ENCODE peak calls at places on chromosomes 16 and 17, in ten cellular contexts. One of them, this sample, is unnamed.

GRCh38 chr17:65191805-65192740 is 54.9 kb downstream of the RGS9 start:
- DNase-seq in endothelial cell: no peak
- DNase-seq in GM03348: peak
- DNase-seq in AG04450: no peak
- DNase-seq in HFFc6: peak
- DNase-seq in tibial artery: no peak
- DNase-seq in activated CD4-positive, alpha-beta T cell treated with anti-CD3 and anti-CD28 coated beads for 48 hours: peak
- DNase-seq in myocyte: no peak
- DNase-seq in HTR-8/SVneo: peak
- DNase-seq in activated effector memory CD4-positive, alpha-beta T cell treated with anti-CD3 and anti-CD28 coated beads, Interleukin-2, amount 50 U/mL, for 16 hours: peak
- DNase-seq in this sample: no peak

GRCh38 chr16:84518804-84519341 is 14.4 kb upstream of the MEAK7 start:
- DNase-seq in endothelial cell: no peak
- DNase-seq in GM03348: no peak
- DNase-seq in AG04450: no peak
- DNase-seq in HFFc6: no peak
- DNase-seq in tibial artery: no peak
- DNase-seq in activated CD4-positive, alpha-beta T cell treated with anti-CD3 and anti-CD28 coated beads for 48 hours: peak
- DNase-seq in myocyte: no peak
- DNase-seq in HTR-8/SVneo: no peak
- DNase-seq in activated effector memory CD4-positive, alpha-beta T cell treated with anti-CD3 and anti-CD28 coated beads, Interleukin-2, amount 50 U/mL, for 16 hours: peak
- DNase-seq in this sample: no peak

GRCh38 chr17:21213491-21214014 is 408 bp downstream of the TMEM11 start:
- DNase-seq in endothelial cell: peak
- DNase-seq in GM03348: peak
- DNase-seq in AG04450: no peak
- DNase-seq in HFFc6: no peak
- DNase-seq in tibial artery: no peak
- DNase-seq in activated CD4-positive, alpha-beta T cell treated with anti-CD3 and anti-CD28 coated beads for 48 hours: peak
- DNase-seq in myocyte: no peak
- DNase-seq in HTR-8/SVneo: no peak
- DNase-seq in activated effector memory CD4-positive, alpha-beta T cell treated with anti-CD3 and anti-CD28 coated beads, Interleukin-2, amount 50 U/mL, for 16 hours: no peak
- DNase-seq in this sample: no peak

GRCh38 chr16:13036600-13036999 is 135.2 kb downstream of the SHISA9 start:
- DNase-seq in endothelial cell: peak
- DNase-seq in GM03348: peak
- DNase-seq in AG04450: no peak
- DNase-seq in HFFc6: no peak
- DNase-seq in tibial artery: no peak
- DNase-seq in activated CD4-positive, alpha-beta T cell treated with anti-CD3 and anti-CD28 coated beads for 48 hours: peak
- DNase-seq in myocyte: peak
- DNase-seq in HTR-8/SVneo: no peak
- DNase-seq in activated effector memory CD4-positive, alpha-beta T cell treated with anti-CD3 and anti-CD28 coated beads, Interleukin-2, amount 50 U/mL, for 16 hours: no peak
- DNase-seq in this sample: peak

GRCh38 chr16:1181715-1182671 is 29.1 kb downstream of the CACNA1H start:
- DNase-seq in endothelial cell: no peak
- DNase-seq in GM03348: peak
- DNase-seq in AG04450: peak
- DNase-seq in HFFc6: peak
- DNase-seq in tibial artery: peak
- DNase-seq in activated CD4-positive, alpha-beta T cell treated with anti-CD3 and anti-CD28 coated beads for 48 hours: no peak
- DNase-seq in myocyte: peak
- DNase-seq in HTR-8/SVneo: peak
- DNase-seq in activated effector memory CD4-positive, alpha-beta T cell treated with anti-CD3 and anti-CD28 coated beads, Interleukin-2, amount 50 U/mL, for 16 hours: no peak
- DNase-seq in this sample: peak

GRCh38 chr16:74448990-74449389 is 27.7 kb upstream of the CLEC18B start:
- DNase-seq in endothelial cell: no peak
- DNase-seq in GM03348: peak
- DNase-seq in AG04450: peak
- DNase-seq in HFFc6: peak
- DNase-seq in tibial artery: peak
- DNase-seq in activated CD4-positive, alpha-beta T cell treated with anti-CD3 and anti-CD28 coated beads for 48 hours: no peak
- DNase-seq in myocyte: peak
- DNase-seq in HTR-8/SVneo: peak
- DNase-seq in activated effector memory CD4-positive, alpha-beta T cell treated with anti-CD3 and anti-CD28 coated beads, Interleukin-2, amount 50 U/mL, for 16 hours: no peak
- DNase-seq in this sample: peak

GRCh38 chr17:66177048-66177447 is 14.9 kb downstream of the CEP112 start:
- DNase-seq in endothelial cell: no peak
- DNase-seq in GM03348: no peak
- DNase-seq in AG04450: no peak
- DNase-seq in HFFc6: no peak
- DNase-seq in tibial artery: no peak
- DNase-seq in activated CD4-positive, alpha-beta T cell treated with anti-CD3 and anti-CD28 coated beads for 48 hours: no peak
- DNase-seq in myocyte: no peak
- DNase-seq in HTR-8/SVneo: no peak
- DNase-seq in activated effector memory CD4-positive, alpha-beta T cell treated with anti-CD3 and anti-CD28 coated beads, Interleukin-2, amount 50 U/mL, for 16 hours: no peak
- DNase-seq in this sample: no peak

GRCh38 chr16:9109255-9109654 is 17.8 kb downstream of the HAPSTR1 start:
- DNase-seq in endothelial cell: no peak
- DNase-seq in GM03348: no peak
- DNase-seq in AG04450: no peak
- DNase-seq in HFFc6: no peak
- DNase-seq in tibial artery: no peak
- DNase-seq in activated CD4-positive, alpha-beta T cell treated with anti-CD3 and anti-CD28 coated beads for 48 hours: no peak
- DNase-seq in myocyte: no peak
- DNase-seq in HTR-8/SVneo: no peak
- DNase-seq in activated effector memory CD4-positive, alpha-beta T cell treated with anti-CD3 and anti-CD28 coated beads, Interleukin-2, amount 50 U/mL, for 16 hours: no peak
- DNase-seq in this sample: no peak

GRCh38 chr16:78458588-78458987 is 359.1 kb downstream of the WWOX start:
- DNase-seq in endothelial cell: no peak
- DNase-seq in GM03348: no peak
- DNase-seq in AG04450: no peak
- DNase-seq in HFFc6: no peak
- DNase-seq in tibial artery: no peak
- DNase-seq in activated CD4-positive, alpha-beta T cell treated with anti-CD3 and anti-CD28 coated beads for 48 hours: no peak
- DNase-seq in myocyte: no peak
- DNase-seq in HTR-8/SVneo: no peak
- DNase-seq in activated effector memory CD4-positive, alpha-beta T cell treated with anti-CD3 and anti-CD28 coated beads, Interleukin-2, amount 50 U/mL, for 16 hours: no peak
- DNase-seq in this sample: no peak

GRCh38 chr16:66596986-66597848 is 7.3 kb upstream of the CMTM3 start:
- DNase-seq in endothelial cell: no peak
- DNase-seq in GM03348: no peak
- DNase-seq in AG04450: no peak
- DNase-seq in HFFc6: no peak
- DNase-seq in tibial artery: no peak
- DNase-seq in activated CD4-positive, alpha-beta T cell treated with anti-CD3 and anti-CD28 coated beads for 48 hours: no peak
- DNase-seq in myocyte: no peak
- DNase-seq in HTR-8/SVneo: no peak
- DNase-seq in activated effector memory CD4-positive, alpha-beta T cell treated with anti-CD3 and anti-CD28 coated beads, Interleukin-2, amount 50 U/mL, for 16 hours: no peak
- DNase-seq in this sample: no peak

GRCh38 chr17:60141111-60142018 is 8.4 kb upstream of the CA4 start:
- DNase-seq in endothelial cell: no peak
- DNase-seq in GM03348: no peak
- DNase-seq in AG04450: no peak
- DNase-seq in HFFc6: no peak
- DNase-seq in tibial artery: no peak
- DNase-seq in activated CD4-positive, alpha-beta T cell treated with anti-CD3 and anti-CD28 coated beads for 48 hours: no peak
- DNase-seq in myocyte: peak
- DNase-seq in HTR-8/SVneo: no peak
- DNase-seq in activated effector memory CD4-positive, alpha-beta T cell treated with anti-CD3 and anti-CD28 coated beads, Interleukin-2, amount 50 U/mL, for 16 hours: no peak
- DNase-seq in this sample: no peak

GRCh38 chr16:81473066-81473488 is 28.5 kb downstream of the CMIP start:
- DNase-seq in endothelial cell: no peak
- DNase-seq in GM03348: no peak
- DNase-seq in AG04450: no peak
- DNase-seq in HFFc6: no peak
- DNase-seq in tibial artery: no peak
- DNase-seq in activated CD4-positive, alpha-beta T cell treated with anti-CD3 and anti-CD28 coated beads for 48 hours: no peak
- DNase-seq in myocyte: no peak
- DNase-seq in HTR-8/SVneo: no peak
- DNase-seq in activated effector memory CD4-positive, alpha-beta T cell treated with anti-CD3 and anti-CD28 coated beads, Interleukin-2, amount 50 U/mL, for 16 hours: no peak
- DNase-seq in this sample: no peak

This sample was measured in retinal pigment epithelial cell.